ENCODE peak calls at places on chromosomes 12 and 14, in seven cellular contexts. N, R, O, G, A, H and C are unnamed samples.
A peak's percentile ranks its signal among the peaks of the same experiment; 100 is the strongest.

GRCh38 chr12:46382425-46382973 is 9.9 kb upstream of the SLC38A2 start:
- DNase-seq in N (no peak), R (no peak), O (no peak), G (no peak), A (peak; percentile 24), H (peak; percentile 42), C (peak; percentile 60)

GRCh38 chr14:67285876-67286452 is 44.7 kb downstream of the PALS1 start:
- DNase-seq in N (peak; percentile 39), R (peak; percentile 33), O (peak; percentile 80), G (no peak), A (peak; percentile 61), H (peak; percentile 41), C (no peak)

GRCh38 chr14:98168196-98168985 is 1103.6 kb downstream of the BCL11B start:
- DNase-seq in N (no peak), R (no peak), O (no peak), G (no peak), A (no peak), H (no peak), C (no peak)

GRCh38 chr14:100872241-100872640 is 31.3 kb downstream of the RTL1 start:
- DNase-seq in N (no peak), R (no peak), O (no peak), G (no peak), A (peak; percentile 16), H (peak; percentile 50), C (no peak)

GRCh38 chr12:27076930-27077329 is 5.4 kb downstream of the C12orf71 start:
- DNase-seq in N (no peak), R (no peak), O (peak; percentile 56), G (no peak), A (no peak), H (peak; percentile 57), C (no peak)

GRCh38 chr14:99391671-99392070 is 89.0 kb downstream of the SETD3 start:
- DNase-seq in N (no peak), R (no peak), O (no peak), G (no peak), A (no peak), H (peak; percentile 41), C (no peak)

GRCh38 chr12:98399532-98399931 is 115.9 kb upstream of the TMPO start:
- DNase-seq in N (no peak), R (peak; percentile 69), O (peak; percentile 30), G (no peak), A (peak; percentile 67), H (peak; percentile 57), C (no peak)

GRCh38 chr12:1505151-1505450 is 89.3 kb downstream of the FBXL14 start:
- DNase-seq in N (no peak), R (no peak), O (no peak), G (no peak), A (no peak), H (no peak), C (no peak)

GRCh38 chr14:24131549-24131966 is 1.1 kb downstream of the FITM1 start:
- DNase-seq in N (no peak), R (no peak), O (no peak), G (no peak), A (no peak), H (no peak), C (no peak)

GRCh38 chr12:93824514-93825500 is 147.6 kb downstream of the CRADD start:
- DNase-seq in N (no peak), R (peak; percentile 38), O (peak; percentile 12), G (no peak), A (no peak), H (peak; percentile 52), C (no peak)

GRCh38 chr14:100616854-100617714 is 29.9 kb upstream of the BEGAIN start:
- DNase-seq in N (no peak), R (no peak), O (no peak), G (no peak), A (no peak), H (no peak), C (no peak)

GRCh38 chr14:61860294-61860918 is 98.2 kb downstream of the SNAPC1 start:
- DNase-seq in N (peak; percentile 17), R (peak; percentile 32), O (peak; percentile 91), G (no peak), A (peak; percentile 30), H (peak; percentile 35), C (peak; percentile 31)